ENCODE peak calls at places on chromosomes 2 and 18, in six cellular contexts. N, B, C, O, L and R are unnamed samples.

GRCh38 chr2:181305151-181306123 is 151.7 kb upstream of the ITGA4 start:
- DNase-seq in N (no peak), B (no peak), C (no peak), O (peak; percentile 42), L (no peak), R (no peak)

GRCh38 chr2:164898475-164898874 is 56.9 kb downstream of the SLC38A11 start:
- DNase-seq in N (no peak), B (no peak), C (no peak), O (no peak), L (no peak), R (no peak)

GRCh38 chr18:22337311-22337710 is 80.4 kb downstream of the CTAGE1 start:
- DNase-seq in N (no peak), B (no peak), C (peak; percentile 86), O (no peak), L (no peak), R (no peak)

GRCh38 chr2:164479460-164479859 is 141.8 kb downstream of the GRB14 start:
- DNase-seq in N (no peak), B (peak; percentile 75), C (no peak), O (no peak), L (no peak), R (no peak)

GRCh38 chr18:72726201-72726600 is 141.6 kb downstream of the NETO1 start:
- DNase-seq in N (no peak), B (no peak), C (no peak), O (no peak), L (no peak), R (no peak)

GRCh38 chr18:8809514-8809913 is 104.2 kb downstream of the MTCL1 start:
- DNase-seq in N (no peak), B (no peak), C (no peak), O (no peak), L (no peak), R (no peak)

GRCh38 chr2:240523451-240524281 is 34.1 kb downstream of the ANKMY1 start:
- DNase-seq in N (no peak), B (no peak), C (no peak), O (no peak), L (no peak), R (peak; percentile 42)

GRCh38 chr2:18077211-18077610 is 198.7 kb downstream of the KCNS3 start:
- DNase-seq in N (no peak), B (no peak), C (no peak), O (no peak), L (no peak), R (no peak)

GRCh38 chr2:96353032-96353561 is 17.5 kb downstream of the NCAPH start:
- DNase-seq in N (no peak), B (no peak), C (peak; percentile 92), O (no peak), L (no peak), R (peak; percentile 67)

GRCh38 chr2:101446869-101447268 is 28.0 kb downstream of the RFX8 start:
- DNase-seq in N (no peak), B (no peak), C (no peak), O (no peak), L (no peak), R (no peak)

GRCh38 chr2:3595985-3596384 is 1.1 kb downstream of the COLEC11 start:
- DNase-seq in N (no peak), B (no peak), C (no peak), O (no peak), L (no peak), R (no peak)

GRCh38 chr2:130288467-130289403 is 54.0 kb upstream of the IMP4 start:
- DNase-seq in N (no peak), B (peak; percentile 36), C (peak; percentile 65), O (no peak), L (no peak), R (no peak)

GRCh38 chr18:74251297-74252031 is 40.3 kb downstream of the CYB5A start:
- DNase-seq in N (no peak), B (peak; percentile 17), C (no peak), O (no peak), L (no peak), R (no peak)

GRCh38 chr2:21330786-21331391 is 207.1 kb downstream of the TDRD15 start:
- DNase-seq in N (no peak), B (no peak), C (no peak), O (no peak), L (no peak), R (no peak)

GRCh38 chr2:72431737-72432136 is 284.1 kb upstream of the CYP26B1 start:
- DNase-seq in N (no peak), B (no peak), C (no peak), O (no peak), L (no peak), R (no peak)

GRCh38 chr2:46812381-46813024 is 103.1 kb downstream of the MCFD2 start:
- DNase-seq in N (no peak), B (peak; percentile 48), C (peak; percentile 94), O (no peak), L (no peak), R (no peak)

GRCh38 chr2:31081497-31081896 is 56.7 kb downstream of the GALNT14 start:
- DNase-seq in N (no peak), B (no peak), C (no peak), O (no peak), L (no peak), R (no peak)

GRCh38 chr2:176391020-176391419 is 121.8 kb downstream of the MTX2 start:
- DNase-seq in N (no peak), B (no peak), C (no peak), O (no peak), L (no peak), R (no peak)

GRCh38 chr2:165067958-165068612 is 112.8 kb upstream of the SLC38A11 start:
- DNase-seq in N (peak; percentile 49), B (peak; percentile 96), C (no peak), O (no peak), L (no peak), R (no peak)

GRCh38 chr2:167504695-167505094 is 616.4 kb downstream of the XIRP2 start:
- DNase-seq in N (no peak), B (no peak), C (no peak), O (no peak), L (no peak), R (no peak)

GRCh38 chr18:9757851-9758587 is 49.9 kb downstream of the RAB31 start:
- DNase-seq in N (no peak), B (no peak), C (no peak), O (no peak), L (no peak), R (no peak)

GRCh38 chr2:101675512-101675911 is 22.0 kb upstream of the MAP4K4 start:
- DNase-seq in N (no peak), B (no peak), C (no peak), O (no peak), L (no peak), R (no peak)

GRCh38 chr2:154338359-154338967 is 360.0 kb upstream of the KCNJ3 start:
- DNase-seq in N (no peak), B (peak; percentile 8), C (no peak), O (no peak), L (no peak), R (no peak)

GRCh38 chr2:72689579-72690170 is 136.2 kb downstream of the EXOC6B start:
- DNase-seq in N (no peak), B (no peak), C (no peak), O (no peak), L (no peak), R (no peak)

GRCh38 chr2:854460-854859 is 96.2 kb upstream of the SNTG2 start:
- DNase-seq in N (no peak), B (peak; percentile 43), C (peak; percentile 55), O (peak; percentile 14), L (no peak), R (no peak)

GRCh38 chr2:54613361-54613760 is 110.1 kb upstream of the EML6 start:
- DNase-seq in N (no peak), B (no peak), C (no peak), O (no peak), L (no peak), R (no peak)
- H3K4me1 ChIP-seq in N (peaks cover 26% of the 10 kb centered on the region), B (peaks cover 2% of the 10 kb centered on the region), C (peaks cover 47% of the 10 kb centered on the region), O (peaks cover 13% of the 10 kb centered on the region), L (peaks cover 44% of the 10 kb centered on the region), R (no peaks in the 10 kb centered on the region)

GRCh38 chr18:58868440-58868839 is 3.8 kb downstream of the ZNF532 start:
- DNase-seq in N (no peak), B (no peak), C (no peak), O (no peak), L (no peak), R (no peak)
- H3K4me1 ChIP-seq in N (no peaks in the 10 kb centered on the region), B (peaks cover 38% of the 10 kb centered on the region), C (peaks cover 21% of the 10 kb centered on the region), O (no peaks in the 10 kb centered on the region), L (peaks cover 35% of the 10 kb centered on the region), R (peaks cover 5% of the 10 kb centered on the region)

GRCh38 chr2:69089244-69089643 is 76.3 kb downstream of the ANTXR1 start:
- DNase-seq in N (no peak), B (no peak), C (no peak), O (no peak), L (no peak), R (no peak)
- H3K4me1 ChIP-seq in N (no peaks in the 10 kb centered on the region), B (no peaks in the 10 kb centered on the region), C (no peaks in the 10 kb centered on the region), O (no peaks in the 10 kb centered on the region), L (peaks cover 22% of the 10 kb centered on the region), R (no peaks in the 10 kb centered on the region)

DNA sequence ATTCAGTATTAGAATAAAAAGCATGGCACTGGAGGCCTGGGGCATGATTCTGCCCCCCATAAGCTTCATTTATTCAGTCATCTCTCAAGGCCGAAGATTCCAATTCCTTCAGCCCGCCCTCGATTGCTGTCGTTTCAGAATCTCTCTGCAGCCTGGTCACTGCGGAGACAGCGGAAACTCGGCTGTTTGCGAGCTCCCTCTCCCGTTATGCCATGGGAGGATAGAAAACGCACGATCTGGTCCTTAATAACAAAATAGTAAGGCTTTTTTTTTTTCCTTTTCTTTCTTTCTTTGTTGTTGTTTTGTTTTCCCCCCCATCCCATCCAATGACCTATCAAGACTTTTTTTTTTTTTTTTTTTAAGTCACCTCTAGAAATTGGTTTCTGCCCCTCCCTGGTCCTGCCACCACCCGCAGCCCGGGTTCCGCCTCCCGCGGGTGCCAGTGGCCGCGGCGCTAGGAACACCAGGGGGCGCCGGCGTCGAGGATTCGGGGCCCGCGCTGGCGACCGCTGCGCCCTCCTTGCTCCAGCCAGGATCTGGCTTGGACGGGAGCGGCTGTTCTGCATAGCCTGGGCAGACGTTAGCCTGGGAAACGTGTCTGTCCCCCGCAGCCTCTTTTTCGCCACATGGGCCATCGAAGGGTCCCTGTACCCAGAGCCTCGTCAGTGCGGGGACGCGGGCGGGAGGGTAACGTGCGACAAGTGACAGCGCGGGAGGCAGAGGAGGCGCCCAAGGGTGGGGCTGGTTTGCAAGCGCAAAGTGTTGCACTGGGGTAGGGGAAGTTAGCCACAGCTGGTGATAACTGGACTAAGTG is 10.0 kb downstream of the CPLX4 start:
- DNase-seq in N (peak; percentile 68), B (peak; percentile 91), C (peak; percentile 91), O (peak; percentile 54), L (peak; percentile 88), R (peak; percentile 66)
- H3K4me1 ChIP-seq in N (peaks cover 6% of the 10 kb centered on the region), B (peaks cover 18% of the 10 kb centered on the region), C (no peaks in the 10 kb centered on the region), O (peaks cover 11% of the 10 kb centered on the region), L (peaks cover 9% of the 10 kb centered on the region), R (no peaks in the 10 kb centered on the region)